ENCODE peak calls at places on chromosomes 4 and X, in seven cellular contexts. V, J, N, S, Y, P and L are unnamed samples.

GRCh38 chr4:103936653-103937145 is 216.9 kb upstream of the TACR3 start:
- DNase-seq in V (no peak), J (no peak), N (no peak), S (no peak), Y (no peak), P (no peak), L (no peak)

GRCh38 chr4:103076777-103077347 is 301 bp upstream of the SLC9B2 start:
- DNase-seq in V (no peak), J (no peak), N (no peak), S (no peak), Y (no peak), P (no peak), L (no peak)

GRCh38 chr4:175330652-175331051 is 412.5 kb downstream of the ADAM29 start:
- DNase-seq in V (peak), J (no peak), N (no peak), S (no peak), Y (no peak), P (peak), L (peak)

GRCh38 chrX:155068165-155068564 is 2.8 kb downstream of the CMC4 start:
- DNase-seq in V (peak), J (no peak), N (no peak), S (no peak), Y (no peak), P (no peak), L (peak)

GRCh38 chr4:184755278-184755677 is 21.4 kb upstream of the CENPU start:
- DNase-seq in V (peak), J (no peak), N (no peak), S (no peak), Y (no peak), P (no peak), L (peak)

GRCh38 chr4:54227261-54228063 is 1.6 kb upstream of the PDGFRA start:
- DNase-seq in V (peak), J (no peak), N (peak), S (peak), Y (peak), P (no peak), L (peak)

GRCh38 chrX:77446029-77446585 is 1.1 kb upstream of the FGF16 start:
- DNase-seq in V (no peak), J (no peak), N (peak), S (no peak), Y (no peak), P (no peak), L (no peak)

GRCh38 chrX:143837010-143837409 is 46.9 kb upstream of the UBE2NL start:
- DNase-seq in V (no peak), J (no peak), N (no peak), S (no peak), Y (peak), P (no peak), L (no peak)

GRCh38 chrX:22538581-22538980 is 265.9 kb downstream of the CBLL2 start:
- DNase-seq in V (peak), J (no peak), N (no peak), S (no peak), Y (no peak), P (no peak), L (no peak)

GRCh38 chrX:16839852-16840460 is 30.2 kb downstream of the RBBP7 start:
- DNase-seq in V (peak), J (no peak), N (no peak), S (no peak), Y (no peak), P (no peak), L (peak)

GRCh38 chr4:156790866-156791265 is 180.7 kb downstream of the PDGFC start:
- DNase-seq in V (peak), J (no peak), N (peak), S (no peak), Y (no peak), P (no peak), L (peak)

GRCh38 chrX:118594697-118595420 is 99.2 kb downstream of the DOCK11 start:
- DNase-seq in V (no peak), J (no peak), N (no peak), S (no peak), Y (no peak), P (no peak), L (no peak)

GRCh38 chr4:48073567-48074103 is 57.1 kb downstream of the NIPAL1 start:
- DNase-seq in V (peak), J (no peak), N (no peak), S (no peak), Y (no peak), P (no peak), L (no peak)

GRCh38 chrX:39813631-39814246 is 284.0 kb downstream of the BCOR start:
- DNase-seq in V (peak), J (peak), N (no peak), S (peak), Y (peak), P (no peak), L (peak)

GRCh38 chr4:113827285-113827684 is 65.7 kb upstream of the CAMK2D start:
- DNase-seq in V (peak), J (no peak), N (no peak), S (no peak), Y (no peak), P (no peak), L (no peak)

GRCh38 chr4:69096810-69097209 is 536 bp downstream of the UGT2B7 start:
- DNase-seq in V (no peak), J (no peak), N (no peak), S (no peak), Y (no peak), P (no peak), L (no peak)

GRCh38 chr4:92210906-92211305 is 92.9 kb upstream of the GRID2 start:
- DNase-seq in V (no peak), J (no peak), N (no peak), S (no peak), Y (no peak), P (no peak), L (no peak)

GRCh38 chr4:122104184-122104583 is 47.9 kb upstream of the BLTP1 start:
- DNase-seq in V (peak), J (no peak), N (no peak), S (no peak), Y (no peak), P (no peak), L (no peak)

GRCh38 chrX:130769835-130770234 is 133.2 kb downstream of the ENOX2 start:
- DNase-seq in V (no peak), J (no peak), N (no peak), S (no peak), Y (no peak), P (no peak), L (no peak)

GRCh38 chr4:13966241-13967195 is 339.0 kb upstream of the BOD1L1 start:
- DNase-seq in V (peak), J (no peak), N (no peak), S (no peak), Y (no peak), P (peak), L (peak)

GRCh38 chr4:32991663-32992062 is 2271.5 kb downstream of the PCDH7 start:
- DNase-seq in V (no peak), J (no peak), N (no peak), S (no peak), Y (no peak), P (no peak), L (no peak)

GRCh38 chrX:1427756-1428155 is 25.0 kb downstream of the ASMTL start:
- DNase-seq in V (no peak), J (no peak), N (no peak), S (no peak), Y (peak), P (no peak), L (no peak)

GRCh38 chr4:178351185-178351584 is 908.9 kb upstream of the AGA start:
- DNase-seq in V (no peak), J (no peak), N (no peak), S (no peak), Y (no peak), P (no peak), L (no peak)

GRCh38 chr4:128403586-128403985 is 116.0 kb upstream of the PGRMC2 start:
- DNase-seq in V (no peak), J (no peak), N (no peak), S (no peak), Y (no peak), P (no peak), L (no peak)

GRCh38 chrX:136209016-136209738 is 42.0 kb downstream of the MAP7D3 start:
- DNase-seq in V (peak), J (peak), N (peak), S (peak), Y (peak), P (no peak), L (peak)

GRCh38 chr4:15413623-15414019 is 14.2 kb upstream of the C1QTNF7 start:
- DNase-seq in V (no peak), J (no peak), N (no peak), S (no peak), Y (no peak), P (no peak), L (no peak)

GRCh38 chrX:119093991-119094741 is 21.4 kb downstream of the CT47C1 start:
- DNase-seq in V (no peak), J (no peak), N (no peak), S (no peak), Y (no peak), P (no peak), L (no peak)

GRCh38 chrX:115472131-115472530 is 88.8 kb upstream of the PLS3 start:
- DNase-seq in V (no peak), J (no peak), N (no peak), S (no peak), Y (no peak), P (no peak), L (no peak)

GRCh38 chr4:23822181-23822580 is 67.7 kb downstream of the PPARGC1A start:
- DNase-seq in V (no peak), J (no peak), N (no peak), S (no peak), Y (no peak), P (no peak), L (no peak)

GRCh38 chr4:54986095-54986846 is 139.1 kb downstream of the KDR start:
- DNase-seq in V (no peak), J (no peak), N (no peak), S (no peak), Y (no peak), P (no peak), L (no peak)

GRCh38 chrX:38214551-38214950 is 6.1 kb downstream of the SRPX start:
- DNase-seq in V (peak), J (no peak), N (no peak), S (no peak), Y (no peak), P (no peak), L (no peak)

GRCh38 chrX:129953334-129953648 is 29.1 kb upstream of the BCORL1 start:
- DNase-seq in V (no peak), J (no peak), N (no peak), S (no peak), Y (no peak), P (no peak), L (no peak)

GRCh38 chr4:40587826-40588225 is 41.8 kb downstream of the RBM47 start:
- DNase-seq in V (no peak), J (no peak), N (no peak), S (peak), Y (no peak), P (no peak), L (peak)

GRCh38 chr4:113646456-113646809 is 115.1 kb downstream of the CAMK2D start:
- DNase-seq in V (peak), J (no peak), N (no peak), S (no peak), Y (no peak), P (no peak), L (no peak)

GRCh38 chr4:76504613-76505465 is 69.8 kb downstream of the SHROOM3 start:
- DNase-seq in V (peak), J (no peak), N (no peak), S (no peak), Y (no peak), P (peak), L (peak)

GRCh38 chr4:118284169-118284568 is 68.6 kb downstream of the PRSS12 start:
- DNase-seq in V (no peak), J (no peak), N (no peak), S (no peak), Y (no peak), P (no peak), L (no peak)

GRCh38 chr4:118281611-118282442 is 71.0 kb downstream of the PRSS12 start:
- DNase-seq in V (peak), J (peak), N (peak), S (no peak), Y (no peak), P (no peak), L (peak)

GRCh38 chr4:118279920-118280432 is 72.8 kb downstream of the PRSS12 start:
- DNase-seq in V (no peak), J (no peak), N (no peak), S (no peak), Y (no peak), P (no peak), L (no peak)

GRCh38 chr4:118280501-118281218 is 72.1 kb downstream of the PRSS12 start:
- DNase-seq in V (peak), J (peak), N (peak), S (no peak), Y (no peak), P (peak), L (peak)

DNA sequence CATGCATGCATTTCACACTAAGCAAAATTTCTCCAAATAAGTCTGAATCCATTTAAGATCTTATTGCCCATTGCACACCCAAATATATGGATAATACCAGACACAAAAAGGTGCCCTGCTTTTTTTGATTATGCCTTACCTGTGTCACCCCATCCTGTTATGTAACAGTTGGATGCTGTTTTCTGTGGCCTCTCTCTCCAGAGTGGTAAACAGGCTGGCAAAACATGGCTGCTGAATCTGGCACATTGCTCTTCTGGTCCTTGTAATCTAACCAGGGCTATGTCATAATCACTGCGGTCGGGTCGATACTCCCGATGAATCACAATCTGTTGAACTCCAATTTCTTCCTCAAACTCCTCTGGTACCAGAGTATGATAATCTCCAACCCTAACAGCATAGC is 70.1 kb downstream of the PRSS12 start:
- DNase-seq in V (peak), J (peak), N (no peak), S (no peak), Y (no peak), P (no peak), L (peak)
- TF ChIP-seq CTCF in V (no peak), J (no peak), N (no peak), S (no peak), Y (no peak), P (no peak), L (no peak)

GRCh38 chrX:23954396-23954795 is 46.6 kb downstream of the CXorf58 start:
- DNase-seq in V (no peak), J (no peak), N (no peak), S (no peak), Y (no peak), P (no peak), L (no peak)

GRCh38 chrX:23952401-23952800 is 44.6 kb downstream of the CXorf58 start:
- DNase-seq in V (no peak), J (no peak), N (no peak), S (no peak), Y (no peak), P (no peak), L (no peak)

GRCh38 chrX:23959781-23960180 is 52.0 kb downstream of the CXorf58 start:
- DNase-seq in V (no peak), J (no peak), N (no peak), S (no peak), Y (no peak), P (no peak), L (no peak)

GRCh38 chrX:23952984-23953907 is 45.4 kb downstream of the CXorf58 start:
- DNase-seq in V (no peak), J (no peak), N (no peak), S (no peak), Y (no peak), P (no peak), L (no peak)

DNA sequence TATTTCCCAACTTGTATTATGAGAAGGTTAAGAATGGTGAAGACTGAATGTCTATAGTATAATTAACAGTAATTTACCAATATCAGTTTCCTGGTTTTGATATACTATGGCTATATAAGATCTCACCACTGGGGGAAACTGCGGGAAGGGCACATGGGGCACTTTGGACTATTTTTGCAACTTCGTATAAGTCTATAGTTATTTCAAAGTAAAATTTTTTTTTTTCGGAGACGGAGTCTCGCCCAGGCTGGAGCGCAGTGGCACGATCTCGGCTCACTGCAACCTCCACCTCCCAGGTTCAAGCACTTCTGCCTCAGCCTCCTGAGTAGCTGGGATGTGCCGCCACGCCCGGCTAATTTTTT is 46.1 kb downstream of the CXorf58 start:
- DNase-seq in V (no peak), J (no peak), N (no peak), S (no peak), Y (no peak), P (no peak), L (no peak)
- TF ChIP-seq CTCF in V (no peak), J (no peak), N (no peak), S (no peak), Y (no peak), P (no peak), L (peak)

DNA sequence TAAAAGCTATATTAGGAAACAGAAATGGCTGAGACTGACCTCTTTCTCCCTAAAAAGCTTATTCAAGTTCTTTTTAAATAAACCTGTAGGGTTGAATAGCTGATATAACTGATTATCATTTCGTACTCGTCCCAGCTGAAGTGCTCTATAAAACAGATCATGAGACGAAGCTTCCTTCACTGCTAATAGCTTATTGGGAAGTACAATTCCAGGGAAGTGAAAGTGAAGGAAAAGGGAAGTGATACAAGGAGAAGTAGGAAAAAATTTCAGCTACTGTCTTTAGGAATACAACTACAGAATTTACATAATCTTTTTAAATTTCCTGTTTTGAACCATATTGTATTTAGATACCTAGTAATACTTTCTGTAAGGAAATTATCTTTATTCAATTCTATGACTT is 103.0 kb downstream of the SNCA start:
- DNase-seq in V (no peak), J (no peak), N (no peak), S (no peak), Y (no peak), P (no peak), L (no peak)
- TF ChIP-seq CTCF in V (no peak), J (no peak), N (no peak), S (no peak), Y (no peak), P (no peak), L (no peak)

GRCh38 chr4:124591646-124592045 is 120.9 kb downstream of the ANKRD50 start:
- DNase-seq in V (no peak), J (no peak), N (no peak), S (no peak), Y (no peak), P (no peak), L (no peak)

GRCh38 chr4:124590480-124590879 is 122.1 kb downstream of the ANKRD50 start:
- DNase-seq in V (no peak), J (no peak), N (no peak), S (no peak), Y (no peak), P (no peak), L (no peak)

GRCh38 chr4:124594945-124595344 is 117.6 kb downstream of the ANKRD50 start:
- DNase-seq in V (no peak), J (no peak), N (no peak), S (no peak), Y (no peak), P (no peak), L (no peak)

GRCh38 chr4:124589827-124590226 is 122.7 kb downstream of the ANKRD50 start:
- DNase-seq in V (no peak), J (no peak), N (no peak), S (no peak), Y (no peak), P (no peak), L (no peak)
- TF ChIP-seq CTCF in V (no peak), J (no peak), N (no peak), S (no peak), Y (no peak), P (no peak), L (no peak)

GRCh38 chr4:140600408-140600807 is 31.6 kb upstream of the UCP1 start:
- DNase-seq in V (no peak), J (no peak), N (no peak), S (no peak), Y (no peak), P (no peak), L (no peak)

DNA sequence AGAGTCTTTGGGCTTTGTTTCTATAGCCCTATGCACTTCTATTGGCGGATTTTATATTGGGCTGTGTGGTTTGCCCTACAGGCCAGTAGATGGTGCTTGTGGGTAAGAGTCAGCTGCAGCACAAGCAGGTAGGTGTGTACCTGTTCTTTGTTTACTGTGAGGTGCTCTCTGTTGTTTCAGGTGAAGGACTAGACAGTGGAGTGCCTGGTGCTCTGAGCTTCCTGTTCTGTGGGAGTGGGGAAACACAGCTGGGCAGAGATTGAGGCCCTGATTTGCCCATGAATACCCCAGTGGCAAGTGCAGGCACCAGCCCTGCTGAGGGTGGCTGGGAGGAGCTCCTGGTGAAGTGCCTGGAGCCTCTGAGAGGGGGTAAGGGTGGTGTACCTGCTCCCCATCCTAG is 26.3 kb upstream of the UCP1 start:
- DNase-seq in V (no peak), J (no peak), N (no peak), S (no peak), Y (no peak), P (no peak), L (no peak)
- TF ChIP-seq CTCF in V (no peak), J (peak), N (peak), S (no peak), Y (no peak), P (peak), L (peak)

GRCh38 chrX:147838465-147839131 is 73.1 kb upstream of the FMR1 start:
- DNase-seq in V (no peak), J (no peak), N (no peak), S (no peak), Y (no peak), P (no peak), L (no peak)
- TF ChIP-seq CTCF in V (no peak), J (no peak), N (peak), S (no peak), Y (no peak), P (no peak), L (no peak)

GRCh38 chr4:81380364-81380853 is 91.3 kb downstream of the RASGEF1B start:
- DNase-seq in V (no peak), J (no peak), N (no peak), S (no peak), Y (no peak), P (no peak), L (no peak)
- TF ChIP-seq CTCF in V (no peak), J (no peak), N (no peak), S (no peak), Y (no peak), P (no peak), L (no peak)